ENCODE peak calls at places on chromosomes 16 and 17, in four cellular contexts. H is stimulated activated naive B cell treated with anti-CD40 and anti-IgM and Interleukin-4, amounts not matched to agents 10 μg/mL and 1 μg/mL and 100 μg/mL, for 72 hours; U is OCI-M1; S is CD4-positive, CD25-positive, alpha-beta regulatory T cell. Q is an unnamed sample.

GRCh38 chr17:3712811-3713463 is 10.8 kb upstream of the HASPIN start:
- DNase-seq in S (peak; percentile 44), H (no peak), U (peak; percentile 93), Q (no peak)

GRCh38 chr17:47276868-47277267 is 23.2 kb downstream of the ITGB3 start:
- DNase-seq in H (no peak), U (no peak), S (no peak), Q (no peak)

GRCh38 chr16:5838071-5838470 is 740.5 kb upstream of the EEF2KMT start:
- DNase-seq in U (no peak), H (no peak), S (no peak), Q (no peak)

GRCh38 chr16:5615868-5616642 is 518.5 kb upstream of the EEF2KMT start:
- DNase-seq in H (no peak), S (peak; percentile 27), U (peak; percentile 74), Q (no peak)

GRCh38 chr17:50308666-50309065 is 34.4 kb downstream of the TMEM92 start:
- DNase-seq in U (no peak), S (no peak), H (no peak), Q (no peak)

GRCh38 chr17:78180083-78180482 is 6.8 kb downstream of the TK1 start:
- DNase-seq in U (no peak), S (no peak), H (no peak), Q (no peak)

GRCh38 chr16:86773339-86773715 is 195.0 kb downstream of the FOXL1 start:
- DNase-seq in H (no peak), U (no peak), S (no peak), Q (no peak)

GRCh38 chr16:16001856-16002255 is 52.4 kb downstream of the ABCC1 start:
- DNase-seq in U (no peak), S (no peak), H (no peak), Q (no peak)

GRCh38 chr17:57245786-57246185 is 10.5 kb upstream of the MSI2 start:
- DNase-seq in S (no peak), U (no peak), H (no peak), Q (no peak)

GRCh38 chr17:3953542-3953941 is 10.7 kb downstream of the ATP2A3 start:
- DNase-seq in U (no peak), H (no peak), S (no peak), Q (no peak)

GRCh38 chr16:49617710-49618330 is 238.1 kb downstream of the ZNF423 start:
- DNase-seq in U (no peak), H (no peak), S (no peak), Q (no peak)

GRCh38 chr16:635573-636205 is 416 bp downstream of the METTL26 start:
- DNase-seq in H (no peak), U (no peak), S (no peak), Q (no peak)

GRCh38 chr17:5272313-5272712 is 9.8 kb upstream of the RABEP1 start:
- DNase-seq in S (peak; percentile 18), U (no peak), H (no peak), Q (no peak)

GRCh38 chr17:78387982-78388941 is 9.8 kb downstream of the PGS1 start:
- DNase-seq in U (peak; percentile 45), S (no peak), H (peak; percentile 67), Q (no peak)

GRCh38 chr17:75917443-75918111 is 12.9 kb upstream of the MRPL38 start:
- DNase-seq in U (no peak), H (no peak), S (no peak), Q (no peak)

GRCh38 chr17:28598389-28598788 is 436 bp downstream of the SPAG5 start:
- DNase-seq in S (no peak), H (no peak), U (no peak), Q (no peak)

GRCh38 chr17:27322026-27322425 is 28.1 kb downstream of the WSB1 start:
- DNase-seq in S (no peak), H (no peak), U (no peak), Q (no peak)